ENCODE peak calls at places on chromosomes 7 and 10, in four cellular contexts. One of them, this sample, is unnamed.

GRCh38 chr10:90125406-90125805 is 424.0 kb downstream of the KIF20B start:
- DNase-seq in HT1080: no peak
- DNase-seq in iris pigment epithelial cell: peak
- DNase-seq in BJ: no peak
- DNase-seq in this sample: no peak

GRCh38 chr10:72310636-72311035 is 36.9 kb downstream of the DDIT4 start:
- DNase-seq in HT1080: no peak
- DNase-seq in iris pigment epithelial cell: no peak
- DNase-seq in BJ: no peak
- DNase-seq in this sample: no peak

GRCh38 chr10:20598590-20598989 is 298.5 kb downstream of the NEBL start:
- DNase-seq in HT1080: peak
- DNase-seq in iris pigment epithelial cell: peak
- DNase-seq in BJ: no peak
- DNase-seq in this sample: no peak

GRCh38 chr7:74454059-74454947 is 597 bp downstream of the GTF2IRD1 start:
- DNase-seq in HT1080: no peak
- DNase-seq in iris pigment epithelial cell: no peak
- DNase-seq in BJ: no peak
- DNase-seq in this sample: no peak

GRCh38 chr7:37081436-37081835 is 357.1 kb upstream of the AOAH start:
- DNase-seq in HT1080: no peak
- DNase-seq in iris pigment epithelial cell: no peak
- DNase-seq in BJ: no peak
- DNase-seq in this sample: no peak

GRCh38 chr10:2831509-2831908 is 235.8 kb upstream of the PFKP start:
- DNase-seq in HT1080: no peak
- DNase-seq in iris pigment epithelial cell: no peak
- DNase-seq in BJ: no peak
- DNase-seq in this sample: no peak

GRCh38 chr10:61937631-61938284 is 36.3 kb downstream of the ARID5B start:
- DNase-seq in HT1080: no peak
- DNase-seq in iris pigment epithelial cell: peak
- DNase-seq in BJ: no peak
- DNase-seq in this sample: no peak

GRCh38 chr7:48537561-48537960 is 366.3 kb downstream of the ABCA13 start:
- DNase-seq in HT1080: peak
- DNase-seq in iris pigment epithelial cell: no peak
- DNase-seq in BJ: no peak
- DNase-seq in this sample: no peak

GRCh38 chr7:118053353-118053752 is 130.6 kb upstream of the LSM8 start:
- DNase-seq in HT1080: no peak
- DNase-seq in iris pigment epithelial cell: no peak
- DNase-seq in BJ: no peak
- DNase-seq in this sample: no peak

GRCh38 chr10:122417667-122418066 is 36.8 kb upstream of the ARMS2 start:
- DNase-seq in HT1080: no peak
- DNase-seq in iris pigment epithelial cell: peak
- DNase-seq in BJ: no peak
- DNase-seq in this sample: no peak

GRCh38 chr7:46945328-46945727 is 636.6 kb downstream of the TNS3 start:
- DNase-seq in HT1080: no peak
- DNase-seq in iris pigment epithelial cell: no peak
- DNase-seq in BJ: no peak
- DNase-seq in this sample: no peak

GRCh38 chr10:78746178-78746763 is 322.5 kb upstream of the ZMIZ1 start:
- DNase-seq in HT1080: no peak
- DNase-seq in iris pigment epithelial cell: no peak
- DNase-seq in BJ: no peak
- DNase-seq in this sample: no peak

GRCh38 chr7:1257863-1258262 is 25.2 kb downstream of the UNCX start:
- DNase-seq in HT1080: no peak
- DNase-seq in iris pigment epithelial cell: no peak
- DNase-seq in BJ: no peak
- DNase-seq in this sample: no peak

GRCh38 chr7:131040467-131040932 is 287.2 kb upstream of the MKLN1 start:
- DNase-seq in HT1080: peak
- DNase-seq in iris pigment epithelial cell: peak
- DNase-seq in BJ: no peak
- DNase-seq in this sample: no peak

GRCh38 chr10:71704816-71705215 is 14.8 kb downstream of the C10orf105 start:
- DNase-seq in HT1080: no peak
- DNase-seq in iris pigment epithelial cell: no peak
- DNase-seq in BJ: no peak
- DNase-seq in this sample: no peak

GRCh38 chr7:2855386-2855785 is 11.3 kb upstream of the GNA12 start:
- DNase-seq in HT1080: no peak
- DNase-seq in iris pigment epithelial cell: no peak
- DNase-seq in BJ: no peak
- DNase-seq in this sample: no peak

GRCh38 chr7:47470567-47471357 is 111.1 kb downstream of the TNS3 start:
- DNase-seq in HT1080: no peak
- DNase-seq in iris pigment epithelial cell: no peak
- DNase-seq in BJ: no peak
- DNase-seq in this sample: no peak

GRCh38 chr10:43304687-43305333 is 37.9 kb upstream of the RASGEF1A start:
- DNase-seq in HT1080: no peak
- DNase-seq in iris pigment epithelial cell: peak
- DNase-seq in BJ: no peak
- DNase-seq in this sample: no peak

GRCh38 chr10:16770646-16771045 is 46.6 kb downstream of the RSU1 start:
- DNase-seq in HT1080: no peak
- DNase-seq in iris pigment epithelial cell: no peak
- DNase-seq in BJ: no peak
- DNase-seq in this sample: no peak

GRCh38 chr7:76217942-76218566 is 16.4 kb downstream of the SRRM3 start:
- DNase-seq in HT1080: no peak
- DNase-seq in iris pigment epithelial cell: no peak
- DNase-seq in BJ: no peak
- DNase-seq in this sample: no peak

GRCh38 chr10:6050801-6051445 is 11.2 kb downstream of the IL2RA start:
- DNase-seq in HT1080: peak
- DNase-seq in iris pigment epithelial cell: peak
- DNase-seq in BJ: no peak
- DNase-seq in this sample: peak

This sample was measured in natural killer cell.